ENCODE peak calls at places on chromosome X, in eight cellular contexts. M is uterus, I is IMR-90, V is A549, D is cardiac fibroblast, T is ascending aorta, K is astrocyte of the spinal cord, J is breast epithelium. N is an unnamed sample.
A peak's percentile ranks its signal among the peaks of the same experiment; 100 is the strongest.

GRCh38 chrX:7024850-7025249 is 122.7 kb upstream of the STS start:
- DNase-seq in D (no peak), J (no peak), T (no peak), K (no peak), I (no peak), V (no peak), M (no peak), N (no peak)

GRCh38 chrX:74422029-74422352 is 698 bp downstream of the SLC16A2 start:
- DNase-seq in T (no peak), J (no peak), D (no peak), M (peak; percentile 17), V (no peak), I (no peak), K (no peak), N (no peak)

GRCh38 chrX:75118296-75118695 is 37.8 kb downstream of the ABCB7 start:
- DNase-seq in J (no peak), K (no peak), M (no peak), T (no peak), I (no peak), D (no peak), V (no peak), N (no peak)

GRCh38 chrX:19303216-19303880 is 40.4 kb upstream of the PDHA1 start:
- DNase-seq in V (peak; percentile 10), J (no peak), I (peak; percentile 45), M (peak; percentile 61), D (peak; percentile 64), K (peak; percentile 14), T (peak; percentile 87), N (no peak)

GRCh38 chrX:94400488-94400887 is 726.5 kb downstream of the FAM133A start:
- DNase-seq in K (no peak), T (no peak), D (no peak), V (no peak), J (peak; percentile 72), M (no peak), I (no peak), N (peak; percentile 2)

GRCh38 chrX:129549124-129549523 is 9.1 kb downstream of the OCRL start:
- DNase-seq in V (no peak), M (no peak), T (no peak), K (no peak), J (no peak), D (no peak), I (no peak), N (no peak)

GRCh38 chrX:118847676-118848075 is 24.1 kb downstream of the ZCCHC12 start:
- DNase-seq in K (peak; percentile 52), M (no peak), J (no peak), V (peak; percentile 51), T (no peak), I (peak; percentile 42), D (peak; percentile 68), N (peak; percentile 10)

GRCh38 chrX:22246620-22247019 is 26.1 kb upstream of the CBLL2 start:
- DNase-seq in T (no peak), V (no peak), M (no peak), K (peak; percentile 28), I (peak; percentile 23), D (no peak), J (no peak), N (peak; percentile 25)

GRCh38 chrX:152155766-152156310 is 17.5 kb upstream of the MAGEA10 start:
- DNase-seq in D (no peak), T (no peak), J (no peak), I (no peak), K (no peak), M (no peak), V (no peak), N (no peak)

GRCh38 chrX:47370278-47370677 is at the start of gene ZNF157:
- DNase-seq in M (no peak), I (no peak), T (no peak), V (no peak), J (no peak), K (no peak), D (no peak), N (no peak)

GRCh38 chrX:119228506-119229290 is 7.4 kb upstream of the PGRMC1 start:
- DNase-seq in T (no peak), V (no peak), J (no peak), K (peak; percentile 82), M (no peak), D (peak; percentile 91), I (peak; percentile 88), N (peak; percentile 74)

GRCh38 chrX:110847334-110847733 is 51.7 kb upstream of the CHRDL1 start:
- DNase-seq in J (no peak), I (peak; percentile 63), T (no peak), K (peak; percentile 76), M (no peak), V (peak; percentile 33), D (peak; percentile 61), N (no peak)

GRCh38 chrX:54248309-54248708 is 65.3 kb upstream of the FAM120C start:
- DNase-seq in K (peak; percentile 20), D (peak; percentile 41), V (peak; percentile 15), T (no peak), I (peak; percentile 44), J (no peak), M (no peak), N (peak; percentile 3)

GRCh38 chrX:55908685-55909212 is 191.2 kb downstream of the RRAGB start:
- DNase-seq in T (no peak), J (no peak), V (peak; percentile 20), K (peak; percentile 6), I (no peak), D (peak; percentile 4), M (no peak), N (no peak)

GRCh38 chrX:9867753-9868152 is 81.5 kb downstream of the SHROOM2 start:
- DNase-seq in J (no peak), K (no peak), D (peak; percentile 33), I (peak; percentile 62), M (no peak), T (no peak), V (no peak), N (no peak)

GRCh38 chrX:9867214-9867613 is 81.0 kb downstream of the SHROOM2 start:
- DNase-seq in I (no peak), J (no peak), K (no peak), D (no peak), V (no peak), M (no peak), T (no peak), N (no peak)

GRCh38 chrX:9865804-9866471 is 79.7 kb downstream of the SHROOM2 start:
- DNase-seq in J (no peak), K (no peak), M (no peak), D (no peak), I (peak; percentile 61), V (no peak), T (no peak), N (no peak)

GRCh38 chrX:9864011-9864410 is 77.8 kb downstream of the SHROOM2 start:
- DNase-seq in M (no peak), I (no peak), K (no peak), V (no peak), T (no peak), D (no peak), J (no peak), N (no peak)

GRCh38 chrX:9866633-9867032 is 80.4 kb downstream of the SHROOM2 start:
- DNase-seq in V (no peak), M (peak; percentile 38), K (no peak), D (peak; percentile 50), I (no peak), J (no peak), T (no peak), N (no peak)
- H3K4me3 ChIP-seq in V (no peak overlapping the region), M (no peak overlapping the region), K (no peak overlapping the region), D (no peak overlapping the region), I (no peak overlapping the region), J (no peak overlapping the region), T (no peak overlapping the region), N (no peak overlapping the region)

GRCh38 chrX:100408643-100409315 is 1.3 kb downstream of the PCDH19 start:
- DNase-seq in D (no peak), I (no peak), K (no peak), M (no peak), T (no peak), J (no peak), V (no peak), N (no peak)
- H3K4me3 ChIP-seq in D (no peak overlapping the region), I (no peak overlapping the region), K (no peak overlapping the region), M (peak overlapping the region; percentile 42), T (peak overlapping the region; percentile 46), J (peak overlapping the region; percentile 66), V (no peak overlapping the region), N (no peak overlapping the region)

GRCh38 chrX:15751160-15751819 is 13.2 kb downstream of the CA5B start:
- DNase-seq in T (no peak), D (peak; percentile 17), K (peak; percentile 72), V (no peak), I (peak; percentile 56), M (no peak), J (no peak), N (no peak)

GRCh38 chrX:15747626-15748173 is 9.6 kb downstream of the CA5B start:
- DNase-seq in D (no peak), I (no peak), V (no peak), T (no peak), M (no peak), J (no peak), K (no peak), N (no peak)

GRCh38 chrX:15745179-15745578 is 7.1 kb downstream of the CA5B start:
- DNase-seq in V (no peak), J (no peak), K (no peak), T (no peak), M (no peak), I (peak; percentile 52), D (peak; percentile 29), N (no peak)

GRCh38 chrX:15750611-15751159 is 12.6 kb downstream of the CA5B start:
- DNase-seq in D (no peak), J (no peak), K (peak; percentile 20), I (no peak), M (no peak), V (no peak), T (no peak), N (no peak)

DNA sequence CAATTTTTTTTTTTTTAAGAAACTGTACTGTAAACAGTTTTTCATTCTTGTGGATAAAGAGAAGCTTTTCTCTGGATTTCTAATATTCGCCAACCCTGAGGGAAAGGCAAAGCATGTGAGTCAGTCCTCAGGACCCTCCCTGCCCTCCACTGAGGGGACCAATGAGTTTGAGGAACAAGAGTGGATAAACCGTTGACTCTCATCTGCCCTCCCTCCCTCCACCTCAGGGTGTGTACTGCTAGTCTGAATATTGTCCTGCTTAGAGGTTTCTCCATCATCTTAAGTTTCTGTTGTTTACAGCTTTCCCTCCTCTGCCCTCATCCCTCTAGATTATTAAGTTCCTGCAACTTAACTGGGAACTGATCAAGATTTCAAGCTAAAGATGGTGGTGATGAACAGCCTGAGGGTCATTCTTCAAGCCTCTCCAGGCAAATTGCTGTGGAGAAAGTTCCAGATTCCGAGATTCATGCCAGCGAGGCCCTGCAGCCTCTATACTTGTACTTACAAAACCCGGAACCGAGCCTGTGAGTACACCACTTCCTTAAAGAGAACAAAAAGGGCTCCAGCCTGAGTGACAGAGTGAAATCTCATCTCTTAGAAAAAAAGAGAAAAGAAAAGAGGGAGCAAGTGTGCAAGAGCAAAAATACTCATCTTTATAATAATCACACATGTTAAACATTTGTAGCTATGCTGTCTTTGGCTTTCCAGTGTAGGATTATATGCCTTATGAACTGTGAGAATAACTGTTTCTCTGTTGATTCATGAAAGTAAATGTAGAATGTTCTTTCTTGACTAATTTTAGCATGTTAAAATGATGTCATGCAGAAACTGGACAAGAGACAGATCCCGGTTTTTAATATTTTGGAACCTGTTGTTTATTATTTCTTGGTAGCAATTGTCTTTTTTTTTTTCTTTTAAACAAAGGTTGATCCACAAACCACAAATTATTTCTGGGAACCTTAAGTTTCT is 11.9 kb downstream of the CA5B start:
- DNase-seq in D (no peak), K (no peak), J (peak; percentile 30), V (no peak), I (peak; percentile 6), T (peak; percentile 72), M (no peak), N (no peak)
- H3K4me3 ChIP-seq in D (no peak overlapping the region), K (no peak overlapping the region), J (no peak overlapping the region), V (no peak overlapping the region), I (no peak overlapping the region), T (no peak overlapping the region), M (no peak overlapping the region), N (no peak overlapping the region)

GRCh38 chrX:48736303-48736702 is 25.2 kb upstream of the GLOD5 start:
- DNase-seq in D (no peak), T (no peak), J (no peak), M (no peak), I (no peak), V (no peak), K (no peak), N (no peak)
- H3K4me3 ChIP-seq in D (no peak overlapping the region), T (no peak overlapping the region), J (peak overlapping the region; percentile 65), M (peak overlapping the region; percentile 18), I (no peak overlapping the region), V (peak overlapping the region; percentile 30), K (peak overlapping the region; percentile 37), N (peak overlapping the region; percentile 71)

N was measured in epithelial cell of proximal tubule.